ENCODE peak calls at places on chromosomes 12 and 14, in five cellular contexts. Q, C, P, K and A are unnamed samples.

GRCh38 chr12:50127546-50127945 is 15.5 kb downstream of the COX14 start:
- DNase-seq in K (no peak), Q (no peak), C (no peak), P (no peak), A (no peak)

GRCh38 chr14:99502989-99503421 is 21.8 kb downstream of the CCNK start:
- DNase-seq in Q (no peak), P (no peak), C (no peak), K (no peak), A (no peak)

GRCh38 chr12:12201274-12201758 is 65.5 kb downstream of the LRP6 start:
- DNase-seq in Q (no peak), C (no peak), P (no peak), K (no peak), A (no peak)

GRCh38 chr12:41466762-41467270 is 278.7 kb downstream of the PDZRN4 start:
- DNase-seq in P (no peak), C (no peak), K (no peak), Q (no peak), A (no peak)

GRCh38 chr14:55599250-55599879 is 19.4 kb downstream of the KTN1 start:
- DNase-seq in Q (no peak), C (peak; percentile 93), K (no peak), P (peak; percentile 90), A (peak; percentile 81)

GRCh38 chr12:30996255-30996654 is 69.7 kb downstream of the TSPAN11 start:
- DNase-seq in P (no peak), K (no peak), Q (no peak), C (no peak), A (no peak)

GRCh38 chr14:91229743-91230200 is 14.7 kb downstream of the GPR68 start:
- DNase-seq in K (peak; percentile 96), C (no peak), Q (no peak), P (no peak), A (peak; percentile 48)

GRCh38 chr14:90726656-90727055 is 89.6 kb downstream of the TTC7B start:
- DNase-seq in P (peak; percentile 44), Q (peak; percentile 93), C (no peak), K (no peak), A (peak; percentile 82)

GRCh38 chr12:111034911-111035577 is 114.7 kb upstream of the MYL2 start:
- DNase-seq in P (peak; percentile 29), K (no peak), Q (no peak), C (no peak), A (no peak)

GRCh38 chr12:4107436-4107878 is 166.1 kb upstream of the CCND2 start:
- DNase-seq in Q (no peak), K (peak; percentile 86), P (peak; percentile 51), C (peak; percentile 55), A (peak; percentile 55)

GRCh38 chr12:96028538-96028937 is 6.8 kb downstream of the LTA4H start:
- DNase-seq in K (no peak), Q (no peak), P (no peak), C (no peak), A (no peak)

GRCh38 chr12:570949-571794 is 92.1 kb downstream of the NINJ2 start:
- DNase-seq in P (peak; percentile 98), C (peak; percentile 58), K (no peak), Q (peak; percentile 93), A (peak; percentile 82)

GRCh38 chr14:28785096-28785952 is 18.7 kb downstream of the FOXG1 start:
- DNase-seq in Q (no peak), P (no peak), K (no peak), C (no peak), A (no peak)

GRCh38 chr12:51424662-51425539 is at the start of gene SLC4A8:
- DNase-seq in P (peak; percentile 80), Q (peak; percentile 85), C (peak; percentile 54), K (no peak), A (peak; percentile 78)
- TF ChIP-seq EP300 in P (no peak), Q (no peak), C (no peak), K (no peak), A (no peak)

GRCh38 chr14:51547260-51547659 is 104.5 kb upstream of the FRMD6 start:
- DNase-seq in C (no peak), P (peak; percentile 90), Q (peak; percentile 83), K (no peak), A (peak; percentile 22)
- TF ChIP-seq EP300 in C (no peak), P (peak; percentile 63), Q (no peak), K (no peak), A (no peak)

GRCh38 chr14:105500726-105501101 is 9.7 kb downstream of the TEDC1 start:
- DNase-seq in Q (peak; percentile 41), P (no peak), K (no peak), C (no peak), A (no peak)

GRCh38 chr14:105500036-105500725 is 9.1 kb downstream of the TEDC1 start:
- DNase-seq in Q (peak; percentile 50), K (no peak), P (no peak), C (no peak), A (no peak)

GRCh38 chr14:105497671-105498429 is 6.8 kb downstream of the TEDC1 start:
- DNase-seq in Q (peak; percentile 53), P (no peak), K (no peak), C (no peak), A (no peak)

GRCh38 chr14:105498430-105499255 is 7.6 kb downstream of the TEDC1 start:
- DNase-seq in C (no peak), Q (peak; percentile 56), K (no peak), P (no peak), A (no peak)

DNA sequence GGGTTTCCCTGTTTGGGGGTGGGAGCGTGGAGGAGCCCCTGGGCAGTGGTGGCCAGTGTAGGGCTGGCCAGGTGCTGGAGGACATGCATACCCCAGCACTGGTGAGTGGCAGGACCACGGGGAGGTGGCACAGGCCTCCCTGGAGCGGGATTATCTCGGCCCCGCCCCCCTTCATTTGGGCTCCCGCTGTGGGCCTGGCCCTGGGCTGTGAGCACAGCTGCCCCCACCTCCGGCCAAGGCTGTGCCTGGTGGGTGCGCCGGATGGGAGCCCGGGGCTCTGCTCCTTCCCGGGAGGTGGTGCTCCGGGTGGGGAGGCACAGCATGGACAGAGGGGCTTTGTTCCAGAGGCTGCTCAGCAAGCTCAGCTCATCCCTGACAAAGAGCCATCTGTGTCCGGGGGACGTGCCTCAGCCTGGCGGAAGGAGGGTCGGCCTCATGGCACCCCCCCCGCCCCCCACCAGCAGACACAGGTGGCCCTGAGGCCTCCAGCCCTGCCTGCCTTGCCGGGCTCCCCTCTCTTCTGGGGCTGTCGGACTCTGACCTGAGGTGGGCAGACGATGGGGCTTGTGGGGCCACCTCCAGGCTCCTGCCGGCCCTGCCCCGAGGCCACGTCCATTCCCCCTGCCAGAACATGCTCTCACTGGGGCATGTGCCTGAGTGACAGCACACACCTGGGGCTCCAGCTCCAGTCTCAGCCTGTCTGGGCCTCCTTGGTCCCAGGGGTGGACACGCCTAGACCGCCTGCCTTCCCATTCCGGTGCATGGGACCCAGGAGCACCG is 8.4 kb downstream of the TEDC1 start:
- DNase-seq in P (no peak), K (no peak), Q (peak; percentile 73), C (peak; percentile 91), A (no peak)
- TF ChIP-seq EP300 in P (no peak), K (no peak), Q (no peak), C (peak; percentile 77), A (no peak)

GRCh38 chr12:120835304-120835612 is 68.9 kb downstream of the SPPL3 start:
- DNase-seq in C (no peak), P (no peak), Q (no peak), K (no peak), A (no peak)

GRCh38 chr12:120836119-120836684 is 68.0 kb downstream of the SPPL3 start:
- DNase-seq in P (no peak), Q (no peak), K (no peak), C (no peak), A (no peak)

GRCh38 chr12:120835657-120836056 is 68.5 kb downstream of the SPPL3 start:
- DNase-seq in P (no peak), Q (no peak), C (no peak), K (no peak), A (no peak)

GRCh38 chr12:120833849-120834248 is 70.3 kb downstream of the SPPL3 start:
- DNase-seq in K (no peak), Q (no peak), C (no peak), P (no peak), A (no peak)

GRCh38 chr12:120834489-120835303 is 69.5 kb downstream of the SPPL3 start:
- DNase-seq in C (no peak), K (no peak), Q (no peak), P (no peak), A (no peak)
- TF ChIP-seq EP300 in C (no peak), K (no peak), Q (no peak), P (no peak), A (no peak)

GRCh38 chr12:15227004-15227679 is 5.9 kb upstream of the RERG start:
- DNase-seq in Q (peak; percentile 80), K (no peak), C (peak; percentile 42), P (peak; percentile 61), A (peak; percentile 42)

GRCh38 chr12:15225136-15225535 is 3.9 kb upstream of the RERG start:
- DNase-seq in K (no peak), Q (no peak), C (no peak), P (no peak), A (no peak)

GRCh38 chr12:15220451-15220850 is 766 bp downstream of the RERG start:
- DNase-seq in C (no peak), P (no peak), Q (no peak), K (no peak), A (no peak)

GRCh38 chr12:15216036-15216889 is 5.0 kb downstream of the RERG start:
- DNase-seq in P (peak; percentile 14), K (no peak), Q (no peak), C (no peak), A (no peak)

DNA sequence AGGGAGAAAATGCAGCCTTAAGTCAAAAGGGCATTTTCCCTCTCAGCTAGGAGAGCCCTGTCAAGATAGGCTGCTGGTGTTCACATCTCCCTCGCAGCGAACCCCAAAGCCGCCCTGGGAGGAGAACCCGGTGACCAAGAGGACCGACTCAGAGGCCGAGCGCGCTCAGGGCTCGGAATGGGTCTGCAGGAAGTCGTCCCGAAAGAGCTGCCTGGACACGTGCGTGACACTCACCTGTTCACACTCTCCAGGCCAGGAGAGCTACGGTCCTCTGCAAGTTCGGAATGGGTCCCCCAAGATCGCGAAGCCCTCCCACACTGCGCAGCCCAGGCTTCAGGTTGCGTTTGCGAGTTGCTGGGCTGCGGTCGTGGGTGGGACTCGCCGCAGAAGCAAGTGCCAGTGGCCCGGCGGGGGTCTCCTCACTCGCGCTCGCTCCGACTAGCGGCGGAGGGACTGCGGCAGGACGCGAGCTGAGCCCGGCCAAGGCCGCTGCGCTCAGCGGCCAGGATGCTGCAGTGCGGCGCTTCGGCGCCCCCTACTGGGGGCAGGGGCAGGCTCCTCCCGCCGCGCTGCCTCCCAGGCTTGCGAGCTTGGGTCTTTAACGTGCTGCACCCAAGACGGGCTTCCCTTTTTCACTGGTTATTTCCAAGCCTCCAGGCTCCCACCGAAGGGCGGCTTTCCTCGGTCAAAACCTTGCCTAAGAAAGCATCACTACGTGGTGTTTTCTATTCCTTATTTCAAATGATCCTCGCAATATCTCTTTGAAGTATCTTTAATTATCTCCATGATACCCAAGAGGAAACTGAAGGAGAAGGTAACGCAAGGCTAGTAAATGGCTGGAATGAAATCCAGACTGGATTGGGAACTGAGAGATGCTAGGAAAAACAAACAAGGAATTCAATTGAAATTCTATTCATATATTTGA is at the start of gene RERG:
- DNase-seq in Q (peak; percentile 91), P (peak; percentile 78), C (peak; percentile 44), K (peak; percentile 5), A (peak; percentile 79)
- TF ChIP-seq EP300 in Q (no peak), P (no peak), C (no peak), K (no peak), A (no peak)